ENCODE peak calls at places on chromosome 14, in five cellular contexts. N is pulmonary artery endothelial cell, P is globus pallidus, Q is type B pancreatic cell, A is NCI-H1092. G is an unnamed sample.

GRCh38 chr14:80164991-80165390 is 46.3 kb downstream of the DIO2 start:
- DNase-seq in N (no peak), P (no peak), Q (no peak), A (no peak), G (no peak)

GRCh38 chr14:79613625-79614024 is 597.7 kb downstream of the DIO2 start:
- DNase-seq in N (no peak), P (no peak), Q (no peak), A (no peak), G (no peak)

GRCh38 chr14:54322668-54323380 is 74.0 kb upstream of the CDKN3 start:
- DNase-seq in N (no peak), P (no peak), Q (no peak), A (no peak), G (no peak)

GRCh38 chr14:54312166-54312801 is 84.5 kb upstream of the CDKN3 start:
- DNase-seq in N (peak), P (no peak), Q (no peak), A (no peak), G (no peak)

GRCh38 chr14:90256354-90257131 is at the start of gene PSMC1:
- DNase-seq in N (peak), P (peak), Q (peak), A (peak), G (peak)

GRCh38 chr14:101113835-101114725 is 210.6 kb upstream of the RTL1 start:
- DNase-seq in N (no peak), P (no peak), Q (peak), A (no peak), G (no peak)

GRCh38 chr14:76227450-76228050 is 75.8 kb downstream of the GPATCH2L start:
- DNase-seq in N (no peak), P (no peak), Q (no peak), A (no peak), G (no peak)

GRCh38 chr14:90483551-90483950 is 86.7 kb downstream of the CALM1 start:
- DNase-seq in N (no peak), P (no peak), Q (peak), A (peak), G (no peak)

GRCh38 chr14:75672588-75673192 is 11.6 kb downstream of the TTLL5 start:
- DNase-seq in N (no peak), P (no peak), Q (no peak), A (no peak), G (no peak)

GRCh38 chr14:91482278-91483023 is 27.7 kb downstream of the PPP4R3A start:
- DNase-seq in N (no peak), P (no peak), Q (no peak), A (no peak), G (no peak)

GRCh38 chr14:23640524-23641141 is 4.5 kb downstream of the DHRS2 start:
- DNase-seq in N (no peak), P (peak), Q (no peak), A (peak), G (no peak)

GRCh38 chr14:46074061-46074460 is 577.5 kb downstream of the RPL10L start:
- DNase-seq in N (no peak), P (no peak), Q (no peak), A (no peak), G (no peak)

GRCh38 chr14:55546212-55546874 is 33.7 kb upstream of the KTN1 start:
- DNase-seq in N (no peak), P (no peak), Q (no peak), A (no peak), G (no peak)

GRCh38 chr14:22556021-22556989 is 32.7 kb downstream of the DAD1 start:
- DNase-seq in N (no peak), P (no peak), Q (no peak), A (no peak), G (peak)

GRCh38 chr14:77088219-77088618 is 9.8 kb upstream of the CIPC start:
- DNase-seq in N (no peak), P (no peak), Q (no peak), A (no peak), G (no peak)

GRCh38 chr14:105748204-105748578 is 221.8 kb downstream of the TMEM121 start:
- DNase-seq in N (no peak), P (no peak), Q (no peak), A (peak), G (no peak)

GRCh38 chr14:60616326-60617044 is 32.8 kb downstream of the SIX1 start:
- DNase-seq in N (no peak), P (no peak), Q (no peak), A (no peak), G (no peak)

GRCh38 chr14:28652782-28653181 is 113.8 kb upstream of the FOXG1 start:
- DNase-seq in N (no peak), P (no peak), Q (no peak), A (no peak), G (no peak)

GRCh38 chr14:29463727-29464370 is 463.8 kb downstream of the PRKD1 start:
- DNase-seq in N (no peak), P (no peak), Q (no peak), A (peak), G (no peak)

GRCh38 chr14:49766839-49767238 is 1.1 kb upstream of the KLHDC2 start:
- DNase-seq in N (no peak), P (peak), Q (no peak), A (no peak), G (no peak)

GRCh38 chr14:51185180-51185579 is 54.9 kb upstream of the TMX1 start:
- DNase-seq in N (no peak), P (no peak), Q (no peak), A (no peak), G (no peak)

GRCh38 chr14:59278111-59278510 is 89.6 kb downstream of the DAAM1 start:
- DNase-seq in N (peak), P (no peak), Q (no peak), A (no peak), G (no peak)

GRCh38 chr14:55221186-55221585 is 29.8 kb upstream of the DLGAP5 start:
- DNase-seq in N (peak), P (no peak), Q (no peak), A (no peak), G (no peak)

GRCh38 chr14:30034049-30034635 is 106.5 kb upstream of the PRKD1 start:
- DNase-seq in N (no peak), P (no peak), Q (no peak), A (peak), G (no peak)